ENCODE peak calls at places on chromosome 12, in eight cellular contexts. C is A549, Q is heart left ventricle, S is lower leg skin, U is K562, P is gastrocnemius medialis, O is esophagus squamous epithelium, F is tibial nerve. D is an unnamed sample.

GRCh38 chr12:18296201-18296908 is 35.0 kb downstream of the PIK3C2G start:
- DNase-seq in C (no peak), Q (no peak), S (no peak), U (no peak), P (no peak), O (no peak), F (no peak), D (no peak)

GRCh38 chr12:12210983-12211382 is 55.9 kb downstream of the LRP6 start:
- DNase-seq in C (no peak), Q (no peak), S (no peak), U (no peak), P (no peak), O (no peak), F (no peak), D (no peak)

GRCh38 chr12:98320026-98320425 is 195.4 kb upstream of the TMPO start:
- DNase-seq in C (no peak), Q (no peak), S (no peak), U (no peak), P (no peak), O (no peak), F (no peak), D (no peak)

GRCh38 chr12:44523828-44524227 is 352.3 kb downstream of the NELL2 start:
- DNase-seq in C (no peak), Q (no peak), S (no peak), U (no peak), P (no peak), O (no peak), F (no peak), D (no peak)

GRCh38 chr12:71935594-71935993 is 3.1 kb upstream of the TPH2 start:
- DNase-seq in C (no peak), Q (no peak), S (no peak), U (peak), P (no peak), O (no peak), F (no peak), D (no peak)

GRCh38 chr12:107467716-107468115 is 217.9 kb upstream of the PWP1 start:
- DNase-seq in C (no peak), Q (no peak), S (no peak), U (no peak), P (no peak), O (no peak), F (no peak), D (no peak)

GRCh38 chr12:26906704-26907103 is 31.1 kb downstream of the INTS13 start:
- DNase-seq in C (no peak), Q (no peak), S (no peak), U (no peak), P (no peak), O (no peak), F (no peak), D (peak)

GRCh38 chr12:110661337-110661972 is 27.5 kb downstream of the HVCN1 start:
- DNase-seq in C (no peak), Q (peak), S (peak), U (no peak), P (no peak), O (no peak), F (no peak), D (peak)

GRCh38 chr12:115375188-115375991 is 691.4 kb upstream of the TBX3 start:
- DNase-seq in C (peak), Q (no peak), S (no peak), U (no peak), P (no peak), O (no peak), F (no peak), D (no peak)

GRCh38 chr12:92312463-92312970 is 166.9 kb upstream of the BTG1 start:
- DNase-seq in C (no peak), Q (no peak), S (no peak), U (no peak), P (no peak), O (no peak), F (no peak), D (no peak)

GRCh38 chr12:78928200-78929074 is 63.9 kb downstream of the SYT1 start:
- DNase-seq in C (peak), Q (no peak), S (no peak), U (no peak), P (no peak), O (no peak), F (no peak), D (no peak)

GRCh38 chr12:131311764-131312163 is 358.1 kb downstream of the ADGRD1 start:
- DNase-seq in C (no peak), Q (no peak), S (no peak), U (no peak), P (no peak), O (no peak), F (no peak), D (no peak)

GRCh38 chr12:131671276-131671675 is 39.6 kb upstream of the SFSWAP start:
- DNase-seq in C (no peak), Q (no peak), S (no peak), U (no peak), P (no peak), O (no peak), F (no peak), D (no peak)

GRCh38 chr12:70354777-70355176 is 11.3 kb upstream of the KCNMB4 start:
- DNase-seq in C (no peak), Q (no peak), S (no peak), U (no peak), P (no peak), O (no peak), F (no peak), D (no peak)

GRCh38 chr12:95336387-95337067 is 118.9 kb downstream of the VEZT start:
- DNase-seq in C (peak), Q (peak), S (peak), U (peak), P (peak), O (no peak), F (peak), D (peak)

GRCh38 chr12:127401536-127401935 is 865.4 kb upstream of the TMEM132C start:
- DNase-seq in C (no peak), Q (no peak), S (no peak), U (no peak), P (no peak), O (no peak), F (no peak), D (no peak)

GRCh38 chr12:105910030-105910429 is 228.7 kb downstream of the NUAK1 start:
- DNase-seq in C (no peak), Q (no peak), S (no peak), U (no peak), P (no peak), O (no peak), F (no peak), D (no peak)

GRCh38 chr12:22880810-22881209 is 255.8 kb downstream of the ETNK1 start:
- DNase-seq in C (no peak), Q (no peak), S (no peak), U (no peak), P (no peak), O (no peak), F (no peak), D (no peak)

GRCh38 chr12:2640281-2640680 is 154.5 kb upstream of the FKBP4 start:
- DNase-seq in C (peak), Q (no peak), S (no peak), U (no peak), P (no peak), O (no peak), F (no peak), D (no peak)

GRCh38 chr12:132661972-132662371 is 25.2 kb downstream of the POLE start:
- DNase-seq in C (no peak), Q (no peak), S (no peak), U (no peak), P (no peak), O (no peak), F (no peak), D (no peak)

GRCh38 chr12:113292547-113292946 is 42.4 kb downstream of the SLC8B1 start:
- DNase-seq in C (no peak), Q (no peak), S (no peak), U (no peak), P (no peak), O (no peak), F (no peak), D (no peak)

GRCh38 chr12:18183141-18183540 is 78.2 kb upstream of the PIK3C2G start:
- DNase-seq in C (no peak), Q (no peak), S (no peak), U (no peak), P (no peak), O (no peak), F (no peak), D (no peak)

DNA sequence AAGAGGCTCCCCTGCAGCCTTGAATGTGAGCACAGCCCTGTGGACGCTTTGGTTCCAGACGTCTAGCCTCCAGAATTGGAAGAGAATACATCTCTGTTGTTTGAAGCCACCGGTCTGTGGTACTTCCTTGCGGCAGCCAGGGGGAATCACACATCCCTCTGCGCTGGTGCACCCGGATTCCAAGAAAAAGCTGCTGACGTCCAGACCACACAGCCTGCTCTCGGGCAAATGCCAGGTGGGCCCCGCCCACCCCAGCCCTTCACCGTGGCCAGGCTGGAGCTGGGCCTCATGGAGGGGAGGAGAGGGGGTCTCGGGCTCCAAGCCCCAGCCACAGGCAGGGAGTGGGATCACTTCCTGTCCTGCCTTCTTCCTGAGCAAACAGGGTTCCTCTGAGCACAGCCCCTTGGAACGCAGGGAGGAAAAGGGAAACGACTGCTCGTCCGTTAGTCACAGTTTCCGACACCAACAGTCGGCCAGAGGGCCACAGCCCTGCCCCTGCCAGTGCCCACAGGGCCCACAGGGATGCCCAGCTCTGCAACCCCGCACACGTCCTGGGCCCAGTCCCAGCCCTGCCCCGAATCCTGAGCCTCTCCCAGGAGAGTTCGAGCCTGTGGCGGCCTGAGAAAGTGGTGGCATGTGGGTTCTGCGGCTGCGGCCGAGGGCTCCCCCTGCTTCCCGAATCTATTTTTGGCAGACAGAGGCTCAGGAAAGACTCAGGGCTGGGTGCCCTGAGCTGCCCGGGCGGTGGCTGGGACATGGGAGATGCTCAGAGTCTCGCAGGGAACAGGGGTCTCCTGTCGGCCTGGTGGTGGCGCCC is 85.3 kb downstream of the RFLNA start:
- DNase-seq in C (peak), Q (peak), S (peak), U (no peak), P (no peak), O (no peak), F (no peak), D (no peak)
- TF ChIP-seq POLR2A in C (no peak), Q (no peak), S (no peak), U (no peak), P (no peak), O (no peak), F (no peak), D (peak)

GRCh38 chr12:49347307-49348237 is 884 bp downstream of the DNAJC22 start:
- DNase-seq in C (peak), Q (peak), S (no peak), U (peak), P (no peak), O (no peak), F (no peak), D (peak)
- TF ChIP-seq POLR2A in C (peak), Q (no peak), S (no peak), U (no peak), P (no peak), O (no peak), F (no peak), D (peak)

GRCh38 chr12:6215932-6216494 is 15.8 kb downstream of the CD9 start:
- DNase-seq in C (peak), Q (no peak), S (peak), U (no peak), P (no peak), O (no peak), F (peak), D (peak)
- TF ChIP-seq POLR2A in C (no peak), Q (no peak), S (no peak), U (no peak), P (no peak), O (no peak), F (no peak), D (no peak)

DNA sequence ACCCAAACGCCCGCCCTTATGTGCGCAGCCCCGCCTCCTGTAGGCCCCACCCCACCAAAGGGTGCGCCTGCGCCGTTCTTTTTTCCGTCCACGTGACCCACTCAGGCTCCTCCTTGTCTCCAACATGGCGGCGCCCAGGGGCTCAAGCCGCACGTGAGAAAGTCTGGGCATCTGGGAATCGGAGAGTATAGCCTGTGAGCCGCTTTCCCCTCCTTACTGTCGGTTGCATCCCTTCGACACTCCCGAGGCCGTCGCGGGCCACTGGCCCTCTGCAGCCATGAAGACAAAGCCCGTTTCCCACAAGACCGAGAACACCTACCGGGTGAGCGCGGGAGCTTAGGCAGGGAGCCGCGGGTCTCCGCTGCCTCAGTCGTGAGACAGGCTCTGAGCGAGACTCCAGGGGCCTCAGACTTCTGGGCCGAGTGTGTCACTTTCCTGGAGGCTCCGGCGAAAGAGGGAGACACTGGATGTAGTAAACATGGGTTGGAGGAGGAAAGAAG is at the start of gene UTP20:
- DNase-seq in C (peak), Q (peak), S (peak), U (peak), P (peak), O (peak), F (peak), D (peak)
- TF ChIP-seq POLR2A in C (peak), Q (peak), S (no peak), U (peak), P (no peak), O (no peak), F (peak), D (no peak)

GRCh38 chr12:50082644-50083043 is 2.5 kb upstream of the SMARCD1 start:
- DNase-seq in C (peak), Q (no peak), S (no peak), U (no peak), P (no peak), O (no peak), F (no peak), D (no peak)
- TF ChIP-seq POLR2A in C (no peak), Q (no peak), S (no peak), U (no peak), P (no peak), O (no peak), F (no peak), D (no peak)